ENCODE peak calls at places on chromosomes 11 and 22, in four cellular contexts. One of them, this sample, is unnamed.

GRCh38 chr11:57792060-57792541 is 30.5 kb downstream of the CTNND1 start:
- DNase-seq in COR-L47: no peak
- DNase-seq in activated effector memory CD4-positive, alpha-beta T cell treated with Interleukin-2 at 50 U/mL for 16 hours: peak
- DNase-seq in T-helper 2 cell: peak
- DNase-seq in this sample: peak

GRCh38 chr11:61919841-61920631 is 2.7 kb upstream of the RAB3IL1 start:
- DNase-seq in COR-L47: no peak
- DNase-seq in activated effector memory CD4-positive, alpha-beta T cell treated with Interleukin-2 at 50 U/mL for 16 hours: no peak
- DNase-seq in T-helper 2 cell: no peak
- DNase-seq in this sample: peak

GRCh38 chr11:1542267-1542666 is 29.8 kb downstream of the DUSP8 start:
- DNase-seq in COR-L47: peak
- DNase-seq in activated effector memory CD4-positive, alpha-beta T cell treated with Interleukin-2 at 50 U/mL for 16 hours: no peak
- DNase-seq in T-helper 2 cell: no peak
- DNase-seq in this sample: no peak

GRCh38 chr11:109735139-109735538 is 313.1 kb downstream of the C11orf87 start:
- DNase-seq in T-helper 2 cell: no peak
- DNase-seq in COR-L47: no peak
- DNase-seq in activated effector memory CD4-positive, alpha-beta T cell treated with Interleukin-2 at 50 U/mL for 16 hours: no peak
- DNase-seq in this sample: no peak

GRCh38 chr11:65425971-65426838 is 3.6 kb downstream of the NEAT1 start:
- DNase-seq in COR-L47: no peak
- DNase-seq in T-helper 2 cell: peak
- DNase-seq in activated effector memory CD4-positive, alpha-beta T cell treated with Interleukin-2 at 50 U/mL for 16 hours: no peak
- DNase-seq in this sample: no peak

GRCh38 chr11:123904932-123905331 is 3.0 kb downstream of the OR8D4 start:
- DNase-seq in T-helper 2 cell: no peak
- DNase-seq in COR-L47: no peak
- DNase-seq in activated effector memory CD4-positive, alpha-beta T cell treated with Interleukin-2 at 50 U/mL for 16 hours: no peak
- DNase-seq in this sample: no peak

GRCh38 chr11:116879789-116880402 is 42.5 kb upstream of the APOA1 start:
- DNase-seq in COR-L47: peak
- DNase-seq in T-helper 2 cell: peak
- DNase-seq in activated effector memory CD4-positive, alpha-beta T cell treated with Interleukin-2 at 50 U/mL for 16 hours: no peak
- DNase-seq in this sample: no peak

GRCh38 chr11:62217191-62217748 is 8.8 kb downstream of the SCGB2A1 start:
- DNase-seq in COR-L47: peak
- DNase-seq in activated effector memory CD4-positive, alpha-beta T cell treated with Interleukin-2 at 50 U/mL for 16 hours: no peak
- DNase-seq in T-helper 2 cell: no peak
- DNase-seq in this sample: no peak

GRCh38 chr22:42070517-42071422 is at the start of gene NAGA:
- DNase-seq in T-helper 2 cell: peak
- DNase-seq in activated effector memory CD4-positive, alpha-beta T cell treated with Interleukin-2 at 50 U/mL for 16 hours: peak
- DNase-seq in COR-L47: peak
- DNase-seq in this sample: peak

GRCh38 chr11:58866788-58867187 is 22.3 kb upstream of the GLYATL2 start:
- DNase-seq in T-helper 2 cell: no peak
- DNase-seq in COR-L47: no peak
- DNase-seq in activated effector memory CD4-positive, alpha-beta T cell treated with Interleukin-2 at 50 U/mL for 16 hours: no peak
- DNase-seq in this sample: no peak

GRCh38 chr11:63536669-63537292 is at the start of gene PLAAT4:
- DNase-seq in COR-L47: no peak
- DNase-seq in T-helper 2 cell: peak
- DNase-seq in activated effector memory CD4-positive, alpha-beta T cell treated with Interleukin-2 at 50 U/mL for 16 hours: peak
- DNase-seq in this sample: peak

GRCh38 chr11:122743949-122744876 is 88.7 kb downstream of the UBASH3B start:
- DNase-seq in COR-L47: no peak
- DNase-seq in activated effector memory CD4-positive, alpha-beta T cell treated with Interleukin-2 at 50 U/mL for 16 hours: peak
- DNase-seq in T-helper 2 cell: peak
- DNase-seq in this sample: peak

GRCh38 chr11:126357969-126358762 is 2.7 kb downstream of the ST3GAL4 start:
- DNase-seq in activated effector memory CD4-positive, alpha-beta T cell treated with Interleukin-2 at 50 U/mL for 16 hours: no peak
- DNase-seq in COR-L47: no peak
- DNase-seq in T-helper 2 cell: no peak
- DNase-seq in this sample: no peak

GRCh38 chr22:23175817-23176644 is 4.3 kb upstream of the BCR start:
- DNase-seq in activated effector memory CD4-positive, alpha-beta T cell treated with Interleukin-2 at 50 U/mL for 16 hours: no peak
- DNase-seq in T-helper 2 cell: no peak
- DNase-seq in COR-L47: no peak
- DNase-seq in this sample: no peak

GRCh38 chr22:50612715-50613221 is 12.2 kb downstream of the MAPK8IP2 start:
- DNase-seq in COR-L47: no peak
- DNase-seq in T-helper 2 cell: no peak
- DNase-seq in activated effector memory CD4-positive, alpha-beta T cell treated with Interleukin-2 at 50 U/mL for 16 hours: no peak
- DNase-seq in this sample: no peak

GRCh38 chr11:125452125-125452470 is 44.0 kb downstream of the FEZ1 start:
- DNase-seq in T-helper 2 cell: no peak
- DNase-seq in activated effector memory CD4-positive, alpha-beta T cell treated with Interleukin-2 at 50 U/mL for 16 hours: no peak
- DNase-seq in COR-L47: no peak
- DNase-seq in this sample: no peak

GRCh38 chr11:27485930-27486773 is 13.6 kb upstream of the LGR4 start:
- DNase-seq in activated effector memory CD4-positive, alpha-beta T cell treated with Interleukin-2 at 50 U/mL for 16 hours: no peak
- DNase-seq in T-helper 2 cell: peak
- DNase-seq in COR-L47: peak
- DNase-seq in this sample: no peak